ENCODE peak calls at places on chromosome 10, in ten cellular contexts. One of them, this sample, is unnamed.

GRCh38 chr10:61232780-61233179 is 220.4 kb downstream of the TMEM26 start:
- DNase-seq in stomach: no peak
- DNase-seq in fibroblast of lung: no peak
- DNase-seq in tibial artery: no peak
- DNase-seq in activated CD8-positive, alpha-beta T cell treated with anti-CD3 and anti-CD28 coated beads for 36 hours: no peak
- DNase-seq in choroid plexus epithelial cell: no peak
- DNase-seq in endothelial cell of umbilical vein: no peak
- DNase-seq in astrocyte of the spinal cord: no peak
- DNase-seq in Panc1: no peak
- DNase-seq in BE2C: no peak
- DNase-seq in this sample: no peak

GRCh38 chr10:23326541-23327307 is 17.9 kb downstream of the C10orf67 start:
- DNase-seq in choroid plexus epithelial cell: peak
- DNase-seq in fibroblast of lung: no peak
- DNase-seq in stomach: no peak
- DNase-seq in tibial artery: no peak
- DNase-seq in endothelial cell of umbilical vein: no peak
- DNase-seq in BE2C: no peak
- DNase-seq in astrocyte of the spinal cord: no peak
- DNase-seq in activated CD8-positive, alpha-beta T cell treated with anti-CD3 and anti-CD28 coated beads for 36 hours: no peak
- DNase-seq in Panc1: no peak
- DNase-seq in this sample: no peak

GRCh38 chr10:7664707-7665106 is 2.1 kb downstream of the ITIH5 start:
- DNase-seq in astrocyte of the spinal cord: no peak
- DNase-seq in fibroblast of lung: no peak
- DNase-seq in stomach: no peak
- DNase-seq in choroid plexus epithelial cell: no peak
- DNase-seq in endothelial cell of umbilical vein: no peak
- DNase-seq in Panc1: no peak
- DNase-seq in tibial artery: no peak
- DNase-seq in activated CD8-positive, alpha-beta T cell treated with anti-CD3 and anti-CD28 coated beads for 36 hours: no peak
- DNase-seq in BE2C: no peak
- DNase-seq in this sample: no peak

GRCh38 chr10:51073461-51074237 is 638 bp upstream of the PRKG1 start:
- DNase-seq in stomach: peak
- DNase-seq in Panc1: no peak
- DNase-seq in activated CD8-positive, alpha-beta T cell treated with anti-CD3 and anti-CD28 coated beads for 36 hours: peak
- DNase-seq in endothelial cell of umbilical vein: no peak
- DNase-seq in fibroblast of lung: no peak
- DNase-seq in tibial artery: peak
- DNase-seq in choroid plexus epithelial cell: peak
- DNase-seq in astrocyte of the spinal cord: no peak
- DNase-seq in BE2C: peak
- DNase-seq in this sample: no peak

GRCh38 chr10:119502214-119502613 is 40.3 kb downstream of the RGS10 start:
- DNase-seq in Panc1: no peak
- DNase-seq in astrocyte of the spinal cord: no peak
- DNase-seq in tibial artery: no peak
- DNase-seq in fibroblast of lung: no peak
- DNase-seq in activated CD8-positive, alpha-beta T cell treated with anti-CD3 and anti-CD28 coated beads for 36 hours: peak
- DNase-seq in endothelial cell of umbilical vein: no peak
- DNase-seq in BE2C: no peak
- DNase-seq in choroid plexus epithelial cell: no peak
- DNase-seq in stomach: peak
- DNase-seq in this sample: no peak

GRCh38 chr10:33155720-33156638 is 178.5 kb downstream of the NRP1 start:
- DNase-seq in BE2C: peak
- DNase-seq in activated CD8-positive, alpha-beta T cell treated with anti-CD3 and anti-CD28 coated beads for 36 hours: peak
- DNase-seq in astrocyte of the spinal cord: peak
- DNase-seq in fibroblast of lung: peak
- DNase-seq in stomach: no peak
- DNase-seq in endothelial cell of umbilical vein: no peak
- DNase-seq in Panc1: peak
- DNase-seq in tibial artery: no peak
- DNase-seq in choroid plexus epithelial cell: peak
- DNase-seq in this sample: no peak

GRCh38 chr10:102230861-102231356 is 4.8 kb downstream of the ELOVL3 start:
- DNase-seq in activated CD8-positive, alpha-beta T cell treated with anti-CD3 and anti-CD28 coated beads for 36 hours: peak
- DNase-seq in stomach: peak
- DNase-seq in astrocyte of the spinal cord: peak
- DNase-seq in fibroblast of lung: no peak
- DNase-seq in tibial artery: no peak
- DNase-seq in BE2C: peak
- DNase-seq in choroid plexus epithelial cell: peak
- DNase-seq in Panc1: no peak
- DNase-seq in endothelial cell of umbilical vein: no peak
- DNase-seq in this sample: peak

GRCh38 chr10:71529203-71529537 is 132.4 kb downstream of the CDH23 start:
- DNase-seq in activated CD8-positive, alpha-beta T cell treated with anti-CD3 and anti-CD28 coated beads for 36 hours: no peak
- DNase-seq in stomach: no peak
- DNase-seq in fibroblast of lung: no peak
- DNase-seq in endothelial cell of umbilical vein: no peak
- DNase-seq in BE2C: no peak
- DNase-seq in Panc1: no peak
- DNase-seq in choroid plexus epithelial cell: no peak
- DNase-seq in astrocyte of the spinal cord: no peak
- DNase-seq in tibial artery: no peak
- DNase-seq in this sample: no peak

GRCh38 chr10:60450291-60450690 is 60.6 kb upstream of the ANK3 start:
- DNase-seq in activated CD8-positive, alpha-beta T cell treated with anti-CD3 and anti-CD28 coated beads for 36 hours: no peak
- DNase-seq in Panc1: no peak
- DNase-seq in stomach: no peak
- DNase-seq in endothelial cell of umbilical vein: no peak
- DNase-seq in BE2C: no peak
- DNase-seq in tibial artery: no peak
- DNase-seq in fibroblast of lung: peak
- DNase-seq in choroid plexus epithelial cell: no peak
- DNase-seq in astrocyte of the spinal cord: no peak
- DNase-seq in this sample: no peak

GRCh38 chr10:18043148-18043547 is 91.4 kb downstream of the SLC39A12 start:
- DNase-seq in stomach: no peak
- DNase-seq in fibroblast of lung: peak
- DNase-seq in choroid plexus epithelial cell: peak
- DNase-seq in astrocyte of the spinal cord: peak
- DNase-seq in BE2C: no peak
- DNase-seq in endothelial cell of umbilical vein: no peak
- DNase-seq in Panc1: no peak
- DNase-seq in tibial artery: no peak
- DNase-seq in activated CD8-positive, alpha-beta T cell treated with anti-CD3 and anti-CD28 coated beads for 36 hours: no peak
- DNase-seq in this sample: no peak

GRCh38 chr10:61662794-61663259 is at the start of gene CABCOCO1:
- DNase-seq in endothelial cell of umbilical vein: peak
- DNase-seq in choroid plexus epithelial cell: peak
- DNase-seq in BE2C: no peak
- DNase-seq in fibroblast of lung: peak
- DNase-seq in activated CD8-positive, alpha-beta T cell treated with anti-CD3 and anti-CD28 coated beads for 36 hours: no peak
- DNase-seq in astrocyte of the spinal cord: peak
- DNase-seq in Panc1: no peak
- DNase-seq in tibial artery: peak
- DNase-seq in stomach: peak
- DNase-seq in this sample: peak

GRCh38 chr10:1422275-1422674 is 315.1 kb downstream of the ADARB2 start:
- DNase-seq in astrocyte of the spinal cord: no peak
- DNase-seq in BE2C: no peak
- DNase-seq in stomach: no peak
- DNase-seq in endothelial cell of umbilical vein: no peak
- DNase-seq in choroid plexus epithelial cell: no peak
- DNase-seq in fibroblast of lung: no peak
- DNase-seq in activated CD8-positive, alpha-beta T cell treated with anti-CD3 and anti-CD28 coated beads for 36 hours: no peak
- DNase-seq in Panc1: no peak
- DNase-seq in tibial artery: no peak
- DNase-seq in this sample: no peak

GRCh38 chr10:62728479-62728878 is 76.0 kb upstream of the ADO start:
- DNase-seq in astrocyte of the spinal cord: no peak
- DNase-seq in BE2C: no peak
- DNase-seq in tibial artery: no peak
- DNase-seq in choroid plexus epithelial cell: no peak
- DNase-seq in Panc1: no peak
- DNase-seq in endothelial cell of umbilical vein: no peak
- DNase-seq in stomach: no peak
- DNase-seq in fibroblast of lung: no peak
- DNase-seq in activated CD8-positive, alpha-beta T cell treated with anti-CD3 and anti-CD28 coated beads for 36 hours: peak
- DNase-seq in this sample: no peak

GRCh38 chr10:123381271-123381670 is 227.1 kb downstream of the BUB3 start:
- DNase-seq in Panc1: no peak
- DNase-seq in astrocyte of the spinal cord: no peak
- DNase-seq in stomach: no peak
- DNase-seq in tibial artery: no peak
- DNase-seq in activated CD8-positive, alpha-beta T cell treated with anti-CD3 and anti-CD28 coated beads for 36 hours: no peak
- DNase-seq in endothelial cell of umbilical vein: no peak
- DNase-seq in choroid plexus epithelial cell: peak
- DNase-seq in fibroblast of lung: peak
- DNase-seq in BE2C: no peak
- DNase-seq in this sample: no peak

GRCh38 chr10:68231916-68232315 is at the start of gene ATOH7:
- DNase-seq in endothelial cell of umbilical vein: no peak
- DNase-seq in choroid plexus epithelial cell: no peak
- DNase-seq in Panc1: no peak
- DNase-seq in fibroblast of lung: no peak
- DNase-seq in BE2C: no peak
- DNase-seq in stomach: no peak
- DNase-seq in tibial artery: no peak
- DNase-seq in astrocyte of the spinal cord: no peak
- DNase-seq in activated CD8-positive, alpha-beta T cell treated with anti-CD3 and anti-CD28 coated beads for 36 hours: no peak
- DNase-seq in this sample: no peak
- TF ChIP-seq CTCF in endothelial cell of umbilical vein: no peak
- TF ChIP-seq CTCF in choroid plexus epithelial cell: no peak
- TF ChIP-seq CTCF in Panc1: no peak
- TF ChIP-seq CTCF in fibroblast of lung: no peak
- TF ChIP-seq CTCF in BE2C: no peak
- TF ChIP-seq CTCF in stomach: no peak
- TF ChIP-seq CTCF in tibial artery: no peak
- TF ChIP-seq CTCF in astrocyte of the spinal cord: no peak
- TF ChIP-seq CTCF in activated CD8-positive, alpha-beta T cell treated with anti-CD3 and anti-CD28 coated beads for 36 hours: no peak
- TF ChIP-seq CTCF in this sample: no peak

DNA sequence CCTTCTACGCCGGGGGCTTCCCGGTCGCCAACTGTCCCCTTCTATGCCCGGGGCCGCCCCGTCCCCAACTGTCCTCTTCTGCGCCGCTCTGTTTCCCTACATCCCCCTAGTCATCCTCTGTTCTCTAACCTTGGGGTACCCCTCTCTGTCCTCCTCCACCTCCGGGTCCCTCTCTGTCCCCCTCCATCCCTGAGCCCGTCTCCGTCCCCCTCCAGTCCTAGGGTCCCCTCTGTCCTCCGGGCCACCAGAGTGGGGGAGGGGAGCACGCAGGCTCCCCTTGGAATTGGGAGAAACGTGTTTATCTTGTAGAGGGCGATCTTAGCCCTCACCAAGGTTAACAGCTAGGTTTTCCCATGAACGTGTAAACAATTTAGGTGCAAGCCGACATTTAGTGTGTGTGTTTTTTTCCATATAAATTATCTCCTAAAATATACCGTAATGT is 861 bp upstream of the KLF6 start:
- DNase-seq in Panc1: no peak
- DNase-seq in astrocyte of the spinal cord: peak
- DNase-seq in choroid plexus epithelial cell: peak
- DNase-seq in fibroblast of lung: peak
- DNase-seq in activated CD8-positive, alpha-beta T cell treated with anti-CD3 and anti-CD28 coated beads for 36 hours: peak
- DNase-seq in BE2C: peak
- DNase-seq in tibial artery: no peak
- DNase-seq in endothelial cell of umbilical vein: peak
- DNase-seq in stomach: no peak
- DNase-seq in this sample: no peak
- TF ChIP-seq CTCF in Panc1: no peak
- TF ChIP-seq CTCF in astrocyte of the spinal cord: no peak
- TF ChIP-seq CTCF in choroid plexus epithelial cell: no peak
- TF ChIP-seq CTCF in fibroblast of lung: no peak
- TF ChIP-seq CTCF in activated CD8-positive, alpha-beta T cell treated with anti-CD3 and anti-CD28 coated beads for 36 hours: no peak
- TF ChIP-seq CTCF in BE2C: no peak
- TF ChIP-seq CTCF in tibial artery: no peak
- TF ChIP-seq CTCF in endothelial cell of umbilical vein: no peak
- TF ChIP-seq CTCF in stomach: no peak
- TF ChIP-seq CTCF in this sample: peak

GRCh38 chr10:4770766-4771553 is 55.0 kb upstream of the AKR1E2 start:
- DNase-seq in Panc1: peak
- DNase-seq in astrocyte of the spinal cord: peak
- DNase-seq in activated CD8-positive, alpha-beta T cell treated with anti-CD3 and anti-CD28 coated beads for 36 hours: no peak
- DNase-seq in endothelial cell of umbilical vein: peak
- DNase-seq in tibial artery: no peak
- DNase-seq in stomach: no peak
- DNase-seq in choroid plexus epithelial cell: peak
- DNase-seq in fibroblast of lung: peak
- DNase-seq in BE2C: no peak
- DNase-seq in this sample: no peak
- TF ChIP-seq CTCF in Panc1: peak
- TF ChIP-seq CTCF in astrocyte of the spinal cord: no peak
- TF ChIP-seq CTCF in activated CD8-positive, alpha-beta T cell treated with anti-CD3 and anti-CD28 coated beads for 36 hours: no peak
- TF ChIP-seq CTCF in endothelial cell of umbilical vein: no peak
- TF ChIP-seq CTCF in tibial artery: peak
- TF ChIP-seq CTCF in stomach: peak
- TF ChIP-seq CTCF in choroid plexus epithelial cell: peak
- TF ChIP-seq CTCF in fibroblast of lung: no peak
- TF ChIP-seq CTCF in BE2C: peak
- TF ChIP-seq CTCF in this sample: peak

DNA sequence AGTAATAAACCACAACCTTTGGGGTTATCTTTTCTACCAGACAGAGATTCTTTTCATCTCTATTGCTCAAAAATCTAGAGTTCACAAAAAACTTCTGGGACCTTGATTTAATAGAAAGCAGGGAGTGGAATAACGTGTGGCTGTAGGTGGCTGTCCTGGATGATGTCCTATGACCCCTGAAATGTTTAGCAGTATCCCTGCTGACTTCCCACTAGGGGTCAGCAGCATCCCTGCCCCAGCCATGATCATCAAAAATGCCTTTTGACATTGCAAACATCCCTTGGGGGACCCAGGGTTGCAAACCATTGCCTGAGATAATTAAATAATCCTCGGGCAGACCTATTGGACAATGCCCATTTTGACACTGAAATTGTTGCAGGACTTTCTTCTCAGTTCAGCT is 177.1 kb downstream of the USP6NL start:
- DNase-seq in activated CD8-positive, alpha-beta T cell treated with anti-CD3 and anti-CD28 coated beads for 36 hours: no peak
- DNase-seq in stomach: no peak
- DNase-seq in fibroblast of lung: no peak
- DNase-seq in astrocyte of the spinal cord: no peak
- DNase-seq in tibial artery: no peak
- DNase-seq in choroid plexus epithelial cell: no peak
- DNase-seq in endothelial cell of umbilical vein: no peak
- DNase-seq in BE2C: no peak
- DNase-seq in Panc1: no peak
- DNase-seq in this sample: no peak
- TF ChIP-seq CTCF in activated CD8-positive, alpha-beta T cell treated with anti-CD3 and anti-CD28 coated beads for 36 hours: peak
- TF ChIP-seq CTCF in stomach: no peak
- TF ChIP-seq CTCF in fibroblast of lung: peak
- TF ChIP-seq CTCF in astrocyte of the spinal cord: peak
- TF ChIP-seq CTCF in tibial artery: no peak
- TF ChIP-seq CTCF in choroid plexus epithelial cell: peak
- TF ChIP-seq CTCF in endothelial cell of umbilical vein: no peak
- TF ChIP-seq CTCF in BE2C: peak
- TF ChIP-seq CTCF in Panc1: peak
- TF ChIP-seq CTCF in this sample: peak

GRCh38 chr10:44853148-44853734 is 57.9 kb upstream of the TMEM72 start:
- DNase-seq in stomach: no peak
- DNase-seq in Panc1: no peak
- DNase-seq in BE2C: no peak
- DNase-seq in astrocyte of the spinal cord: peak
- DNase-seq in endothelial cell of umbilical vein: peak
- DNase-seq in activated CD8-positive, alpha-beta T cell treated with anti-CD3 and anti-CD28 coated beads for 36 hours: no peak
- DNase-seq in fibroblast of lung: peak
- DNase-seq in choroid plexus epithelial cell: peak
- DNase-seq in tibial artery: no peak
- DNase-seq in this sample: no peak
- TF ChIP-seq CTCF in stomach: no peak
- TF ChIP-seq CTCF in Panc1: no peak
- TF ChIP-seq CTCF in BE2C: no peak
- TF ChIP-seq CTCF in astrocyte of the spinal cord: peak
- TF ChIP-seq CTCF in endothelial cell of umbilical vein: peak
- TF ChIP-seq CTCF in activated CD8-positive, alpha-beta T cell treated with anti-CD3 and anti-CD28 coated beads for 36 hours: no peak
- TF ChIP-seq CTCF in fibroblast of lung: peak
- TF ChIP-seq CTCF in choroid plexus epithelial cell: peak
- TF ChIP-seq CTCF in tibial artery: no peak
- TF ChIP-seq CTCF in this sample: no peak

GRCh38 chr10:108064856-108065255 is 900.4 kb upstream of the SORCS1 start:
- DNase-seq in fibroblast of lung: no peak
- DNase-seq in tibial artery: no peak
- DNase-seq in Panc1: no peak
- DNase-seq in BE2C: no peak
- DNase-seq in endothelial cell of umbilical vein: no peak
- DNase-seq in activated CD8-positive, alpha-beta T cell treated with anti-CD3 and anti-CD28 coated beads for 36 hours: no peak
- DNase-seq in stomach: no peak
- DNase-seq in choroid plexus epithelial cell: no peak
- DNase-seq in astrocyte of the spinal cord: no peak
- DNase-seq in this sample: no peak
- TF ChIP-seq CTCF in fibroblast of lung: no peak
- TF ChIP-seq CTCF in tibial artery: no peak
- TF ChIP-seq CTCF in Panc1: no peak
- TF ChIP-seq CTCF in BE2C: no peak
- TF ChIP-seq CTCF in endothelial cell of umbilical vein: no peak
- TF ChIP-seq CTCF in activated CD8-positive, alpha-beta T cell treated with anti-CD3 and anti-CD28 coated beads for 36 hours: no peak
- TF ChIP-seq CTCF in stomach: no peak
- TF ChIP-seq CTCF in choroid plexus epithelial cell: no peak
- TF ChIP-seq CTCF in astrocyte of the spinal cord: no peak
- TF ChIP-seq CTCF in this sample: no peak